ENCODE peak calls at places on chromosomes 6 and 20, in four cellular contexts. S is choroid plexus epithelial cell, R is NCI-H1694 treated with DMSO at 0.1 percent for 48 hours, F is ELR. V is an unnamed sample.

GRCh38 chr20:16404171-16404570 is 169.1 kb downstream of the KIF16B start:
- DNase-seq in S (no peak), R (no peak), F (no peak), V (no peak)

GRCh38 chr6:16061833-16062232 is 67.1 kb upstream of the MYLIP start:
- DNase-seq in S (no peak), R (no peak), F (peak; percentile 15), V (no peak)

GRCh38 chr20:38804682-38805501 is 605 bp upstream of the PPP1R16B start:
- DNase-seq in S (no peak), R (no peak), F (no peak), V (no peak)

GRCh38 chr6:17902953-17903352 is 84.5 kb downstream of the KIF13A start:
- DNase-seq in S (peak; percentile 40), R (no peak), F (no peak), V (no peak)

GRCh38 chr6:119379809-119380208 is 30.2 kb upstream of the MAN1A1 start:
- DNase-seq in S (no peak), R (no peak), F (no peak), V (no peak)

GRCh38 chr20:64104667-64105451 is 2.5 kb downstream of the NPBWR2 start:
- DNase-seq in S (no peak), R (no peak), F (no peak), V (no peak)

GRCh38 chr6:36755435-36756348 is 58.1 kb downstream of the RAB44 start:
- DNase-seq in S (peak; percentile 49), R (no peak), F (peak; percentile 97), V (peak; percentile 96)

GRCh38 chr6:154276810-154277577 is 79.6 kb downstream of the IPCEF1 start:
- DNase-seq in S (peak; percentile 74), R (peak; percentile 32), F (peak; percentile 61), V (peak; percentile 33)

GRCh38 chr6:80541886-80542285 is 435.4 kb downstream of the BCKDHB start:
- DNase-seq in S (no peak), R (no peak), F (no peak), V (no peak)

GRCh38 chr6:89330910-89331309 is 15.8 kb upstream of the GABRR2 start:
- DNase-seq in S (no peak), R (no peak), F (no peak), V (no peak)

GRCh38 chr6:119541132-119541905 is 191.8 kb upstream of the MAN1A1 start:
- DNase-seq in S (peak; percentile 84), R (no peak), F (peak; percentile 96), V (peak; percentile 93)

GRCh38 chr6:125957845-125958244 is 1.3 kb downstream of the HINT3 start:
- DNase-seq in S (peak; percentile 78), R (no peak), F (peak; percentile 53), V (peak; percentile 70)

GRCh38 chr20:4120921-4121321 is 105.6 kb upstream of the RNF24 start:
- DNase-seq in S (no peak), R (no peak), F (no peak), V (no peak)

GRCh38 chr20:17227669-17228623 is 1.1 kb downstream of the PCSK2 start:
- DNase-seq in S (peak; percentile 1), R (peak; percentile 35), F (no peak), V (no peak)

GRCh38 chr6:100464162-100464851 is 414 bp downstream of the SIM1 start:
- DNase-seq in S (no peak), R (no peak), F (peak; percentile 64), V (no peak)

GRCh38 chr6:98835149-98836024 is 1.0 kb downstream of the POU3F2 start:
- DNase-seq in S (no peak), R (no peak), F (peak; percentile 8), V (peak; percentile 37)

GRCh38 chr20:24683676-24684075 is 214.2 kb downstream of the SYNDIG1 start:
- DNase-seq in S (no peak), R (no peak), F (no peak), V (no peak)

GRCh38 chr6:83155794-83156193 is 37.3 kb downstream of the PGM3 start:
- DNase-seq in S (no peak), R (no peak), F (no peak), V (no peak)

GRCh38 chr6:89313006-89313405 is 2.1 kb downstream of the GABRR2 start:
- DNase-seq in S (peak; percentile 61), R (peak; percentile 81), F (peak; percentile 87), V (peak; percentile 38)

GRCh38 chr6:20620043-20620442 is 85.8 kb downstream of the CDKAL1 start:
- DNase-seq in S (peak; percentile 23), R (no peak), F (peak; percentile 49), V (no peak)

GRCh38 chr6:3209114-3210023 is 18.1 kb downstream of the TUBB2B start:
- DNase-seq in S (peak; percentile 95), R (peak; percentile 13), F (peak; percentile 99), V (peak; percentile 99)

V was measured in HT1080.